ENCODE peak calls at places on chromosomes 5 and 9, in four cellular contexts. One of them, this sample, is unnamed.

GRCh38 chr5:36948041-36948440 is 71.5 kb downstream of the NIPBL start:
- DNase-seq in spleen: no peak
- DNase-seq in BE2C: no peak
- DNase-seq in RPMI8226: no peak
- DNase-seq in this sample: no peak

GRCh38 chr9:127742435-127743088 is 7.5 kb upstream of the TOR2A start:
- DNase-seq in RPMI8226: no peak
- DNase-seq in spleen: no peak
- DNase-seq in BE2C: peak; percentile 91
- DNase-seq in this sample: no peak

GRCh38 chr5:18314192-18314778 is 680.0 kb downstream of the TAF11L14 start:
- DNase-seq in spleen: no peak
- DNase-seq in RPMI8226: peak; percentile 17
- DNase-seq in BE2C: no peak
- DNase-seq in this sample: no peak

GRCh38 chr5:151578326-151579025 is 12.7 kb downstream of the FAT2 start:
- DNase-seq in BE2C: no peak
- DNase-seq in RPMI8226: no peak
- DNase-seq in spleen: no peak
- DNase-seq in this sample: no peak

GRCh38 chr5:157743163-157744054 is at the start of gene LSM11:
- DNase-seq in BE2C: peak; percentile 90
- DNase-seq in spleen: peak; percentile 99
- DNase-seq in RPMI8226: peak; percentile 90
- DNase-seq in this sample: peak; percentile 96

GRCh38 chr9:98887918-98888510 is 55.7 kb upstream of the COL15A1 start:
- DNase-seq in RPMI8226: no peak
- DNase-seq in spleen: no peak
- DNase-seq in BE2C: no peak
- DNase-seq in this sample: no peak

GRCh38 chr5:90546216-90546837 is 12.3 kb upstream of the ADGRV1 start:
- DNase-seq in BE2C: no peak
- DNase-seq in spleen: no peak
- DNase-seq in RPMI8226: no peak
- DNase-seq in this sample: no peak

GRCh38 chr9:17422994-17423680 is 155.7 kb upstream of the SH3GL2 start:
- DNase-seq in BE2C: no peak
- DNase-seq in spleen: no peak
- DNase-seq in RPMI8226: no peak
- DNase-seq in this sample: no peak

GRCh38 chr5:171989946-171990712 is 16.3 kb downstream of the FBXW11 start:
- DNase-seq in RPMI8226: no peak
- DNase-seq in BE2C: no peak
- DNase-seq in spleen: no peak
- DNase-seq in this sample: no peak

This sample was measured in upper lobe of right lung.